ENCODE peak calls at places on chromosomes 7 and 10, in six cellular contexts. One of them, this sample, is unnamed.

GRCh38 chr10:131618587-131619267 is 282.1 kb upstream of the PPP2R2D start:
- DNase-seq in small intestine: no peak
- DNase-seq in heart right ventricle: no peak
- DNase-seq in HepG2: no peak
- DNase-seq in DND-41: no peak
- DNase-seq in transverse colon: no peak
- DNase-seq in this sample: no peak

GRCh38 chr10:69742928-69743602 is 58.6 kb upstream of the COL13A1 start:
- DNase-seq in small intestine: peak; percentile 17
- DNase-seq in transverse colon: peak; percentile 33
- DNase-seq in HepG2: no peak
- DNase-seq in heart right ventricle: no peak
- DNase-seq in DND-41: peak; percentile 12
- DNase-seq in this sample: no peak

GRCh38 chr10:99888623-99889022 is 106.2 kb downstream of the ABCC2 start:
- DNase-seq in heart right ventricle: no peak
- DNase-seq in HepG2: no peak
- DNase-seq in DND-41: no peak
- DNase-seq in small intestine: no peak
- DNase-seq in transverse colon: no peak
- DNase-seq in this sample: no peak

GRCh38 chr7:149856-150636 is 42.3 kb upstream of the FAM20C start:
- DNase-seq in HepG2: no peak
- DNase-seq in small intestine: peak; percentile 95
- DNase-seq in heart right ventricle: peak; percentile 48
- DNase-seq in transverse colon: peak; percentile 52
- DNase-seq in DND-41: no peak
- DNase-seq in this sample: peak; percentile 45

GRCh38 chr10:23643396-23643795 is 204.5 kb downstream of the OTUD1 start:
- DNase-seq in small intestine: peak; percentile 3
- DNase-seq in HepG2: no peak
- DNase-seq in heart right ventricle: peak; percentile 5
- DNase-seq in DND-41: no peak
- DNase-seq in transverse colon: peak; percentile 7
- DNase-seq in this sample: no peak

GRCh38 chr10:5938291-5938690 is 39.1 kb downstream of the IL15RA start:
- DNase-seq in DND-41: no peak
- DNase-seq in small intestine: no peak
- DNase-seq in heart right ventricle: no peak
- DNase-seq in HepG2: no peak
- DNase-seq in transverse colon: no peak
- DNase-seq in this sample: no peak

GRCh38 chr7:101877882-101878591 is 60.6 kb downstream of the CUX1 start:
- DNase-seq in DND-41: no peak
- DNase-seq in HepG2: no peak
- DNase-seq in heart right ventricle: no peak
- DNase-seq in small intestine: no peak
- DNase-seq in transverse colon: peak; percentile 54
- DNase-seq in this sample: no peak

GRCh38 chr7:81150951-81151361 is 232.1 kb upstream of the SEMA3C start:
- DNase-seq in heart right ventricle: no peak
- DNase-seq in DND-41: no peak
- DNase-seq in transverse colon: no peak
- DNase-seq in small intestine: no peak
- DNase-seq in HepG2: peak; percentile 25
- DNase-seq in this sample: no peak

GRCh38 chr10:69146756-69147155 is 22.8 kb downstream of the VPS26A start:
- DNase-seq in HepG2: no peak
- DNase-seq in heart right ventricle: no peak
- DNase-seq in DND-41: no peak
- DNase-seq in transverse colon: no peak
- DNase-seq in small intestine: no peak
- DNase-seq in this sample: no peak

GRCh38 chr7:140966561-140967234 is 42.0 kb upstream of the BRAF start:
- DNase-seq in HepG2: no peak
- DNase-seq in small intestine: no peak
- DNase-seq in DND-41: no peak
- DNase-seq in transverse colon: no peak
- DNase-seq in heart right ventricle: no peak
- DNase-seq in this sample: no peak

GRCh38 chr10:14074062-14074884 is 256.5 kb downstream of the FRMD4A start:
- DNase-seq in small intestine: peak; percentile 11
- DNase-seq in heart right ventricle: peak; percentile 85
- DNase-seq in transverse colon: peak; percentile 64
- DNase-seq in HepG2: peak; percentile 27
- DNase-seq in DND-41: no peak
- DNase-seq in this sample: peak; percentile 75

GRCh38 chr7:127189074-127189473 is 63.7 kb downstream of the GRM8 start:
- DNase-seq in small intestine: no peak
- DNase-seq in HepG2: no peak
- DNase-seq in transverse colon: no peak
- DNase-seq in heart right ventricle: no peak
- DNase-seq in DND-41: no peak
- DNase-seq in this sample: no peak

GRCh38 chr10:26491276-26491675 is 53.1 kb downstream of the APBB1IP start:
- DNase-seq in HepG2: no peak
- DNase-seq in transverse colon: no peak
- DNase-seq in heart right ventricle: no peak
- DNase-seq in small intestine: no peak
- DNase-seq in DND-41: no peak
- DNase-seq in this sample: no peak

GRCh38 chr10:79487296-79488194 is 24.8 kb upstream of the EIF5AL1 start:
- DNase-seq in HepG2: peak; percentile 61
- DNase-seq in heart right ventricle: peak; percentile 59
- DNase-seq in transverse colon: peak; percentile 54
- DNase-seq in DND-41: peak; percentile 23
- DNase-seq in small intestine: peak; percentile 37
- DNase-seq in this sample: peak; percentile 68

GRCh38 chr10:79345241-79346011 is 1.8 kb upstream of the PPIF start:
- DNase-seq in heart right ventricle: no peak
- DNase-seq in transverse colon: no peak
- DNase-seq in DND-41: no peak
- DNase-seq in HepG2: no peak
- DNase-seq in small intestine: no peak
- DNase-seq in this sample: no peak

GRCh38 chr7:107953924-107954303 is 49.0 kb downstream of the LAMB1 start:
- DNase-seq in HepG2: peak; percentile 19
- DNase-seq in small intestine: no peak
- DNase-seq in DND-41: no peak
- DNase-seq in transverse colon: no peak
- DNase-seq in heart right ventricle: no peak
- DNase-seq in this sample: no peak

GRCh38 chr10:84820121-84820520 is 491.7 kb downstream of the CCSER2 start:
- DNase-seq in DND-41: no peak
- DNase-seq in HepG2: peak; percentile 11
- DNase-seq in transverse colon: no peak
- DNase-seq in heart right ventricle: no peak
- DNase-seq in small intestine: no peak
- DNase-seq in this sample: no peak

GRCh38 chr10:103197177-103197576 is 4.1 kb upstream of the NT5C2 start:
- DNase-seq in heart right ventricle: peak; percentile 62
- DNase-seq in small intestine: peak; percentile 6
- DNase-seq in DND-41: no peak
- DNase-seq in transverse colon: no peak
- DNase-seq in HepG2: peak; percentile 78
- DNase-seq in this sample: peak; percentile 35

GRCh38 chr7:142854505-142855400 is at the start of gene EPHB6:
- DNase-seq in heart right ventricle: peak; percentile 84
- DNase-seq in DND-41: peak; percentile 78
- DNase-seq in HepG2: no peak
- DNase-seq in small intestine: peak; percentile 70
- DNase-seq in transverse colon: peak; percentile 87
- DNase-seq in this sample: peak; percentile 89

GRCh38 chr10:35089641-35090161 is 440 bp downstream of the CUL2 start:
- DNase-seq in HepG2: no peak
- DNase-seq in small intestine: peak; percentile 51
- DNase-seq in DND-41: peak; percentile 49
- DNase-seq in heart right ventricle: no peak
- DNase-seq in transverse colon: no peak
- DNase-seq in this sample: no peak

GRCh38 chr10:130957978-130958377 is 353.5 kb downstream of the TCERG1L start:
- DNase-seq in heart right ventricle: no peak
- DNase-seq in DND-41: no peak
- DNase-seq in small intestine: no peak
- DNase-seq in transverse colon: no peak
- DNase-seq in HepG2: no peak
- DNase-seq in this sample: no peak

GRCh38 chr7:35313575-35313974 is 59.7 kb upstream of the TBX20 start:
- DNase-seq in small intestine: no peak
- DNase-seq in heart right ventricle: peak; percentile 33
- DNase-seq in transverse colon: no peak
- DNase-seq in HepG2: no peak
- DNase-seq in DND-41: no peak
- DNase-seq in this sample: no peak

GRCh38 chr10:113991091-113991860 is 52.4 kb upstream of the ADRB1 start:
- DNase-seq in HepG2: no peak
- DNase-seq in small intestine: no peak
- DNase-seq in DND-41: peak; percentile 18
- DNase-seq in heart right ventricle: no peak
- DNase-seq in transverse colon: no peak
- DNase-seq in this sample: no peak

GRCh38 chr7:127872122-127872521 is 159.1 kb downstream of the LRRC4 start:
- DNase-seq in HepG2: no peak
- DNase-seq in transverse colon: no peak
- DNase-seq in DND-41: no peak
- DNase-seq in heart right ventricle: no peak
- DNase-seq in small intestine: no peak
- DNase-seq in this sample: no peak

GRCh38 chr7:66142996-66143395 is 28.3 kb downstream of the CRCP start:
- DNase-seq in small intestine: no peak
- DNase-seq in heart right ventricle: no peak
- DNase-seq in HepG2: peak; percentile 61
- DNase-seq in transverse colon: no peak
- DNase-seq in DND-41: no peak
- DNase-seq in this sample: no peak

GRCh38 chr7:66142334-66142733 is 27.7 kb downstream of the CRCP start:
- DNase-seq in transverse colon: no peak
- DNase-seq in HepG2: peak; percentile 89
- DNase-seq in heart right ventricle: no peak
- DNase-seq in DND-41: no peak
- DNase-seq in small intestine: no peak
- DNase-seq in this sample: no peak

GRCh38 chr7:66143876-66144332 is 29.3 kb downstream of the CRCP start:
- DNase-seq in transverse colon: no peak
- DNase-seq in DND-41: no peak
- DNase-seq in small intestine: no peak
- DNase-seq in HepG2: peak; percentile 74
- DNase-seq in heart right ventricle: no peak
- DNase-seq in this sample: no peak

GRCh38 chr7:66140924-66141323 is 26.3 kb downstream of the CRCP start:
- DNase-seq in HepG2: no peak
- DNase-seq in heart right ventricle: peak; percentile 71
- DNase-seq in DND-41: no peak
- DNase-seq in transverse colon: peak; percentile 47
- DNase-seq in small intestine: no peak
- DNase-seq in this sample: peak; percentile 62

GRCh38 chr7:66138994-66139752 is 24.5 kb downstream of the CRCP start:
- DNase-seq in heart right ventricle: no peak
- DNase-seq in transverse colon: no peak
- DNase-seq in small intestine: no peak
- DNase-seq in HepG2: no peak
- DNase-seq in DND-41: no peak
- DNase-seq in this sample: no peak
- H3K36me3 ChIP-seq in heart right ventricle: no peaks in the 10 kb centered on the region
- H3K36me3 ChIP-seq in transverse colon: peaks cover 41% of the 10 kb centered on the region
- H3K36me3 ChIP-seq in small intestine: peaks cover 7% of the 10 kb centered on the region
- H3K36me3 ChIP-seq in HepG2: no peaks in the 10 kb centered on the region
- H3K36me3 ChIP-seq in DND-41: peaks cover 83% of the 10 kb centered on the region
- H3K36me3 ChIP-seq in this sample: peaks cover 26% of the 10 kb centered on the region

DNA sequence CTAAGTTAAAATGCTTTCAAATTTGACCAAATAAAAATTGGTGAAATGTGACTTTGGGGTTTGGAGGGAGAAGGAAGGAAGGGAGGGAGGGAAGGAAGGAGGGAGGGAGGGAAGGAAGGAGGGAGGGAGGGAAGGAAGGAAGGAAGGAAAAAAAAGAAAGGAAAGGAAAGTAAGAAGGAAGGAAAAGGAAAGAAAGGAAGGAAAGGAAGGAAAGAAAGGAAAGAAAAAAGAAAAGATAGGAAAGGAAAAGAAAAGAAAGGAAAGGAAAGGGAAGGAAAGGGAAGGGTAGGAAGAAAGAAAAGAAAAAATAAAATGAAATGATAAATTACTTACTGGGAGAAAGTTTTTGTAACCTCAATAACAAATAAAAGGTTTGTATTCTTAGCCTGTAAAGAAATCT is 24.1 kb upstream of the GGCT start:
- DNase-seq in HepG2: no peak
- DNase-seq in small intestine: no peak
- DNase-seq in heart right ventricle: no peak
- DNase-seq in transverse colon: no peak
- DNase-seq in DND-41: no peak
- DNase-seq in this sample: no peak
- H3K36me3 ChIP-seq in HepG2: no peaks in the 10 kb centered on the region
- H3K36me3 ChIP-seq in small intestine: no peaks in the 10 kb centered on the region
- H3K36me3 ChIP-seq in heart right ventricle: no peaks in the 10 kb centered on the region
- H3K36me3 ChIP-seq in transverse colon: no peaks in the 10 kb centered on the region
- H3K36me3 ChIP-seq in DND-41: no peaks in the 10 kb centered on the region
- H3K36me3 ChIP-seq in this sample: no peaks in the 10 kb centered on the region

DNA sequence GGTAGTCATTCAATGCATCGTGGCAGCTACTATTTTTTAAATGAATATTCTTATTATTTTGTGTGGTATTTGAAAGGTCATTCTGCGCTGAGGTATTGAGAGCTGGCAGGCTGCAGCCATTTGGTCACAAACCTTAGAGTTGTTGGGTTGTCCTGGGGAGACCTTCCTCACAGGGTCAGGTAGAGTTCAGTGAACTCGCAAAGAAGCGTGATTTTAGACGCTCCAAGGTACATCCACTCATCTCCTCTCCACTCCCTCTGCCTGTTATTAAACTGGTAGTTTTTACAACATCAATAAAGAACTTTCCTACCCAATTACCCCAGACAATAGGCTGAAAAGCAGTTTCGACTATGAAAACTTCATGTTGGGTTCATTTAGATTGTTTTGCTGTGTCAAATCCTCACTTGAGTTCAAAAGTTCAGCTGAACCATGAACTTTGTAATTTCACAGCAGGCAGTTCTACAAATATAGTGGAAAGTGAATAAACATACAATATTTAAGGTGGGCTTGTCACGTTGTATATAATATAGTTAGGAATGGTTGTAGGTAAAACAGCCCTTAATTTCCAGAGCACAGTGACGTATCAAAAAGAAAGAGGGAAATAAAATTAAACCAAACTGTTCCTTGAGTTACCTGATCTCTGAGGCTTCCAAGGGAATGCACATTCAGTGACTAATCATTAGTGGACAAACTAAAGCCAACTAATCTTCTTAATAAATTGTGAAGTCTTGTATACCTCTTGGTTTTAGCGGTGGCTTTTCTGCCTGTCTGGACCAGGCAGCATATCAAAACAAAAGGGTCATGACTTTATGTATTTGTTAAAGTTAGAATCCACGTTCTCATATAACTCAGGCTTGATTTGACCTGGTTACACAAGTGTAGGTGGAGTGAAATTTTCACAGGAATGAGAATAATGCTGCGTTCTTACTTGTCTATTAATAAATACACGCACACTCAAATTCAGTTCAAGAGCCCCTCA is 100.5 kb downstream of the CYP26A1 start:
- DNase-seq in DND-41: no peak
- DNase-seq in HepG2: peak; percentile 46
- DNase-seq in heart right ventricle: no peak
- DNase-seq in small intestine: no peak
- DNase-seq in transverse colon: peak; percentile 35
- DNase-seq in this sample: no peak
- H3K36me3 ChIP-seq in DND-41: no peaks in the 10 kb centered on the region
- H3K36me3 ChIP-seq in HepG2: no peaks in the 10 kb centered on the region
- H3K36me3 ChIP-seq in heart right ventricle: no peaks in the 10 kb centered on the region
- H3K36me3 ChIP-seq in small intestine: no peaks in the 10 kb centered on the region
- H3K36me3 ChIP-seq in transverse colon: no peaks in the 10 kb centered on the region
- H3K36me3 ChIP-seq in this sample: no peaks in the 10 kb centered on the region

GRCh38 chr10:43401627-43402026 is 7.4 kb downstream of the HNRNPF start:
- DNase-seq in transverse colon: no peak
- DNase-seq in heart right ventricle: no peak
- DNase-seq in HepG2: no peak
- DNase-seq in small intestine: no peak
- DNase-seq in DND-41: no peak
- DNase-seq in this sample: no peak
- H3K36me3 ChIP-seq in transverse colon: peaks cover 5% of the 10 kb centered on the region
- H3K36me3 ChIP-seq in heart right ventricle: no peaks in the 10 kb centered on the region
- H3K36me3 ChIP-seq in HepG2: no peaks in the 10 kb centered on the region
- H3K36me3 ChIP-seq in small intestine: peaks cover 2% of the 10 kb centered on the region
- H3K36me3 ChIP-seq in DND-41: peaks cover 67% of the 10 kb centered on the region
- H3K36me3 ChIP-seq in this sample: peaks cover 4% of the 10 kb centered on the region

This sample was measured in stomach.